ENCODE peak calls at places on chromosome 12, in four cellular contexts. One of them, this sample, is unnamed.

GRCh38 chr12:11684811-11685210 is 35.3 kb downstream of the ETV6 start:
- DNase-seq in PC-3: no peak
- DNase-seq in T-helper 2 cell: no peak
- DNase-seq in mesendoderm: no peak
- DNase-seq in this sample: no peak

GRCh38 chr12:69653703-69654102 is 43.0 kb upstream of the LRRC10 start:
- DNase-seq in mesendoderm: no peak
- DNase-seq in T-helper 2 cell: no peak
- DNase-seq in PC-3: no peak
- DNase-seq in this sample: no peak

GRCh38 chr12:1013618-1014489 is 22.8 kb downstream of the ERC1 start:
- DNase-seq in T-helper 2 cell: no peak
- DNase-seq in PC-3: peak
- DNase-seq in mesendoderm: peak
- DNase-seq in this sample: no peak

GRCh38 chr12:58539295-58539694 is 381.0 kb downstream of the LRIG3 start:
- DNase-seq in PC-3: no peak
- DNase-seq in T-helper 2 cell: no peak
- DNase-seq in mesendoderm: no peak
- DNase-seq in this sample: no peak

GRCh38 chr12:3418609-3419469 is 72.2 kb upstream of the PRMT8 start:
- DNase-seq in mesendoderm: no peak
- DNase-seq in T-helper 2 cell: no peak
- DNase-seq in PC-3: no peak
- DNase-seq in this sample: no peak

GRCh38 chr12:13183621-13184020 is 12.9 kb upstream of the EMP1 start:
- DNase-seq in T-helper 2 cell: no peak
- DNase-seq in mesendoderm: no peak
- DNase-seq in PC-3: peak
- DNase-seq in this sample: no peak

GRCh38 chr12:3160081-3160480 is 82.9 kb downstream of the TSPAN9 start:
- DNase-seq in T-helper 2 cell: no peak
- DNase-seq in mesendoderm: no peak
- DNase-seq in PC-3: no peak
- DNase-seq in this sample: no peak

GRCh38 chr12:48105321-48105866 is 485 bp downstream of the SENP1 start:
- DNase-seq in T-helper 2 cell: peak
- DNase-seq in mesendoderm: no peak
- DNase-seq in PC-3: peak
- DNase-seq in this sample: no peak

GRCh38 chr12:32270818-32271710 is 128.3 kb upstream of the FGD4 start:
- DNase-seq in mesendoderm: peak
- DNase-seq in T-helper 2 cell: no peak
- DNase-seq in PC-3: peak
- DNase-seq in this sample: peak

GRCh38 chr12:9867531-9867930 is 1.6 kb downstream of the CLEC2B start:
- DNase-seq in T-helper 2 cell: no peak
- DNase-seq in PC-3: no peak
- DNase-seq in mesendoderm: no peak
- DNase-seq in this sample: no peak

GRCh38 chr12:26196424-26196722 is 1.0 kb downstream of the SSPN start:
- DNase-seq in T-helper 2 cell: no peak
- DNase-seq in PC-3: no peak
- DNase-seq in mesendoderm: no peak
- DNase-seq in this sample: no peak

GRCh38 chr12:71085575-71085974 is 72.2 kb downstream of the TSPAN8 start:
- DNase-seq in T-helper 2 cell: no peak
- DNase-seq in mesendoderm: no peak
- DNase-seq in PC-3: peak
- DNase-seq in this sample: no peak

This sample was measured in left kidney.